ENCODE peak calls at places on chromosomes 3 and 15, in nine cellular contexts. R is hepatocyte, Y is GM23248, S is endothelial cell of umbilical vein, E is OCI-LY7, B is astrocyte, T is HCT116, U is H9, D is HepG2. H is an unnamed sample. For H3K9me3 and H3K79me2, the result is how much of the 10 kb centered on the place peaks cover.

GRCh38 chr3:184338538-184338945 is 1.1 kb downstream of the FAM131A start:
- DNase-seq in R (peak), Y (peak), S (peak), E (no peak), B (peak), T (no peak), U (peak), D (no peak), H (no peak)

GRCh38 chr15:51649659-51650521 is 27.3 kb upstream of the DMXL2 start:
- DNase-seq in R (peak), Y (peak), S (peak), E (peak), B (peak), T (peak), U (no peak), D (peak), H (peak)

GRCh38 chr3:194715022-194715800 is 29.5 kb downstream of the FAM43A start:
- DNase-seq in R (no peak), Y (peak), S (peak), E (no peak), B (no peak), T (no peak), U (no peak), D (no peak), H (peak)

GRCh38 chr3:8767667-8768363 is 1.6 kb downstream of the OXTR start:
- DNase-seq in R (peak), Y (peak), S (peak), E (no peak), B (peak), T (no peak), U (peak), D (peak), H (no peak)

GRCh38 chr3:120503727-120504616 is 53.2 kb upstream of the FSTL1 start:
- DNase-seq in R (no peak), Y (no peak), S (no peak), E (no peak), B (no peak), T (no peak), U (peak), D (no peak), H (no peak)

GRCh38 chr15:100073982-100074381 is 267.8 kb downstream of the ADAMTS17 start:
- DNase-seq in R (no peak), Y (no peak), S (no peak), E (no peak), B (no peak), T (no peak), U (no peak), D (no peak), H (no peak)

GRCh38 chr3:172131746-172132145 is 92.4 kb downstream of the FNDC3B start:
- DNase-seq in R (no peak), Y (no peak), S (no peak), E (no peak), B (no peak), T (no peak), U (no peak), D (no peak), H (no peak)

GRCh38 chr3:184157206-184157605 is 2.0 kb downstream of the DVL3 start:
- DNase-seq in R (no peak), Y (no peak), S (no peak), E (no peak), B (no peak), T (no peak), U (no peak), D (no peak), H (no peak)

GRCh38 chr3:120506828-120507774 is 56.3 kb upstream of the FSTL1 start:
- DNase-seq in R (peak), Y (peak), S (peak), E (peak), B (peak), T (peak), U (no peak), D (peak), H (peak)

GRCh38 chr3:127419140-127419539 is 131.3 kb upstream of the PRR20G start:
- DNase-seq in R (no peak), Y (no peak), S (no peak), E (no peak), B (no peak), T (no peak), U (no peak), D (no peak), H (no peak)

GRCh38 chr15:22794621-22795167 is 8.2 kb downstream of the NIPA1 start:
- DNase-seq in R (no peak), Y (no peak), S (no peak), E (no peak), B (no peak), T (no peak), U (no peak), D (no peak), H (no peak)

GRCh38 chr15:62647195-62647865 is 395.2 kb upstream of the TPM1 start:
- DNase-seq in R (no peak), Y (peak), S (no peak), E (no peak), B (peak), T (peak), U (no peak), D (peak), H (peak)

GRCh38 chr15:101158166-101159095 is 93.4 kb downstream of the CHSY1 start:
- DNase-seq in R (no peak), Y (no peak), S (no peak), E (no peak), B (no peak), T (no peak), U (no peak), D (no peak), H (no peak)

GRCh38 chr3:21914451-21914850 is 163.4 kb upstream of the ZNF385D start:
- DNase-seq in R (no peak), Y (no peak), S (no peak), E (no peak), B (peak), T (no peak), U (no peak), D (no peak), H (no peak)

GRCh38 chr3:84959470-84960380 is 936 bp downstream of the CADM2 start:
- DNase-seq in R (peak), Y (peak), S (no peak), E (no peak), B (no peak), T (no peak), U (peak), D (no peak), H (no peak)

GRCh38 chr3:132210476-132211346 is 106.5 kb upstream of the ACP3 start:
- DNase-seq in R (peak), Y (peak), S (peak), E (peak), B (no peak), T (peak), U (peak), D (peak), H (no peak)

GRCh38 chr3:56981445-56982230 is 78.8 kb upstream of the SPATA12 start:
- DNase-seq in R (no peak), Y (no peak), S (peak), E (no peak), B (no peak), T (no peak), U (no peak), D (no peak), H (no peak)

GRCh38 chr3:143185401-143185800 is 65.8 kb downstream of the CHST2 start:
- DNase-seq in R (no peak), Y (no peak), S (no peak), E (no peak), B (no peak), T (no peak), U (no peak), D (no peak), H (no peak)

GRCh38 chr3:169869484-169870304 is at the start of gene LRRC31:
- DNase-seq in R (peak), Y (no peak), S (no peak), E (no peak), B (no peak), T (no peak), U (no peak), D (no peak), H (no peak)

GRCh38 chr15:92273286-92273685 is 120.4 kb upstream of the ST8SIA2 start:
- DNase-seq in R (no peak), Y (no peak), S (no peak), E (no peak), B (no peak), T (no peak), U (no peak), D (no peak), H (no peak)

DNA sequence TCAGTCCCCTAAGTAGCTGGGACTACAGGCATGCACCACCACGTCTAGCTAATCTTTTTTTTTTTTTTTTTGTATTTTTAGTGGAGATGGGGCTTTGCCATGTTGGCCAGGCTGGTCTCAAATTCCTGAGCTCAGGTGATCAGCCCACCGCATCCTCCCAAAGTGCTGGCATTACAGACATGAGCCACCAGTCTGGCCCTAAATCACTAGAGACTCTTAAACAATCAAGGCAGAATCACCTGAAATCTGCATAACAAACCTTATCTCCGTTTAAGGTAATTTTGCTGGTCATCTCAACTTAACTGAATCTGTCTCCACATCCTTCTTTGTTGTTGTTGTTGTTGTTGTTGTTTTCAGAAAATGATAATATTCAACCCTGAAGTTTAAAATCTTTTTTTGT is 5.6 kb upstream of the TRMT10C start:
- DNase-seq in R (no peak), Y (no peak), S (no peak), E (no peak), B (no peak), T (no peak), U (peak), D (no peak), H (no peak)
- H3K9me3 ChIP-seq in R (under half), Y (under half), S (under half), E (under half), B (under half), T (under half), U (under half), D (under half), H (under half)

GRCh38 chr15:31236184-31237041 is 90.2 kb upstream of the KLF13 start:
- DNase-seq in R (peak), Y (peak), S (peak), E (peak), B (peak), T (no peak), U (no peak), D (peak), H (no peak)
- H3K4me2 ChIP-seq in R (peak), Y (peak), S (peak), E (peak), B (peak), T (peak), U (no peak), D (peak), H (no peak)

DNA sequence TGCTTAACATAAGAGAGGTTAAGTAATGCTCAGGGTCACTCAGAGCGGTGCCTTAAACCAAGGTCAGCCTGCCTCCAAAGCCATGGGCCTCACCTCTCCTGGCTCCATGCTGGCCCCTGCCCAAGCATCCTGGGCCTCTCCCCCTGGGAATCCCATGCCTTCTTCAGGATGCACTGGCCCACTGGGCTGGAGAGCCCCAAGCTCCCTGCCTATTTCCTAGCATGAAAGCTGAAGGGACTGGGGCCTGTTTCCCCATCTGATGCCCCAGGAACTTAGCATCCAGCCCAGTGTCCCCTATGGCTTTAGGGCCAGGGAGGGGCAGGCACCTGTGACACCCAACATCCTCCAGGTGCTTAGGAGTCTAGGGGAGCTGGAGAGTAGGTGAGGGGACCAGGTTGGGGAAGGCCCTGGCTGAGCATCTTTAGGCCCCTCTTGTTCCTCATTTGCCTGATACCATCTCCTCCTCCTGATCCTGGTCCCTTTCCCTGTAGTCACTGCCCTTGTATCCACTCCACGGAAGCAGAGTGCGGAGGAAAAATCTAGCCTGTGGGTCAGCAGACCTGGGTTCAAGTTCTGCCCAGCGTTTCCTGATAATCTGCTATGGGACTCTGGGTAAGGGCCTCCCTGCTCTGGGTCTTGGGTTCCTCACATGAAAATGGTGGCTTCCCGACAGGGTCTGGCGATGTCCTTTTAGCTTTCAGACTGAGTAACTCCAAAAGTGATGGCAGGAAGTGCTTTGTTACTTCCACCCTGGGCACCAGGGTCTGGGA is 28.6 kb downstream of the EHD4 start:
- DNase-seq in R (no peak), Y (no peak), S (no peak), E (no peak), B (no peak), T (no peak), U (no peak), D (no peak), H (no peak)
- H3K79me2 ChIP-seq in R (under half), Y (under half), S (half or more), E (under half), B (half or more), T (half or more), U (under half), D (under half), H (under half)

DNA sequence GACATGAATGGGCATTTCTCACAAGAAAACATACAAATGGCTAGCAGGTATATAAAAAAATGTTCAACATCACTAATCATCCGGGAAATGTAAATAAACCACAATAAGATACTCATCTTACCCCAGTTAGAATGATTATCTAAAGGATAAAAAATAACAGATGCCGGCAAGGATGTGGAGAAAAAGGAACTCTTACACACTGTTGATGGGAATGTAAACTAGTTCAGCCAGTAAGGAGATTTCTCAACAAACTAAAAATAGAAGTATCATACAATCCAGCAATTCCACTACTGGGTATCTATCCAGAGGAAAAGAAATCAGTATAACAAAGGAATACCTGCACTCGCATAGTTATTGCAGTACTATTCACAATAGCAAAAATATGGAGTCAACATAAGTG is 124.2 kb downstream of the SATB1 start:
- DNase-seq in R (no peak), Y (peak), S (no peak), E (no peak), B (no peak), T (no peak), U (no peak), D (no peak), H (no peak)
- H3K9me3 ChIP-seq in R (under half), Y (under half), S (under half), E (under half), B (under half), T (under half), U (under half), D (under half), H (under half)

DNA sequence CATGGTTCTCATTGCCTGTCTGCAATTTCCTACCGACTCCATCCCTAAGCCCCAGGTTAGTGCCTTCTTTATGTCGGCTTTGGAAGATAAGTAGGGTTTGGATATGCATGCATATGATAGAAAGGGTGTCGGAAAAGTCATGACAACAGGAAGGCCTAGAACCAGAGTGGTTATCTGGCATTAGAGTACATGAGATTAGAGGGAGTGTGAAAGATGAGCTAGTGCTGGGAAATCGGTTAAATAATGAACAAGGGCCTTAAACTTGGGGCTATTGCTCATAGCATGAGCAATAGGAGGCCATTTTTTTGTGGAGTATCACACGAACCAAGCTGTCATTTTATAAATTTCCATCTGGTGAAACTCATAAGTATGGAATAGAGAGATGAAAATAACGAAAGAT is 54.0 kb upstream of the LPP start:
- DNase-seq in R (no peak), Y (no peak), S (no peak), E (no peak), B (no peak), T (no peak), U (no peak), D (no peak), H (no peak)
- H3K4me2 ChIP-seq in R (no peak), Y (no peak), S (no peak), E (no peak), B (no peak), T (no peak), U (no peak), D (no peak), H (no peak)

GRCh38 chr3:5194801-5195509 is 7.4 kb downstream of the EDEM1 start:
- DNase-seq in R (peak), Y (peak), S (peak), E (peak), B (peak), T (peak), U (no peak), D (peak), H (peak)
- H3K79me2 ChIP-seq in R (half or more), Y (half or more), S (half or more), E (half or more), B (half or more), T (half or more), U (under half), D (half or more), H (half or more)

DNA sequence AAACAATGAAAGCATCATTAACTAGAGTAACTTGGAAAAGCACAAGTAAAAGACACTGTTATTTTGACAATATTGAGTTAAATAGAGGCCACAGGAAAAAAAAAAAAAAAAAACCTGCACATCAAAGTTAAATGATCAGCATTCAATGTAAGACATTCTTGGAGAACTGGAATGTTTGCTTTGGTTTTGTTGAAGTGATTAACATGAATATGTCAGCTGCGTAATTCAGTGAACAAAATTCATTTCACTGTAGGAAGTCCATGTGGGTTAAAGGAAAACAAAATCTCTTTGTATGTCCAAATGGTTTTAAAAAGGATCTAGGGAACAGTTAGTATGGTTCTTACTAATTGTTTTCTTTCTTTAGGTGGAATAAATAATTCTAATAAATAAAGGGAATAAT is 252.8 kb upstream of the CNTN6 start:
- DNase-seq in R (no peak), Y (no peak), S (no peak), E (no peak), B (no peak), T (no peak), U (no peak), D (no peak), H (no peak)
- H3K9me3 ChIP-seq in R (under half), Y (under half), S (under half), E (under half), B (under half), T (under half), U (under half), D (half or more), H (under half)

DNA sequence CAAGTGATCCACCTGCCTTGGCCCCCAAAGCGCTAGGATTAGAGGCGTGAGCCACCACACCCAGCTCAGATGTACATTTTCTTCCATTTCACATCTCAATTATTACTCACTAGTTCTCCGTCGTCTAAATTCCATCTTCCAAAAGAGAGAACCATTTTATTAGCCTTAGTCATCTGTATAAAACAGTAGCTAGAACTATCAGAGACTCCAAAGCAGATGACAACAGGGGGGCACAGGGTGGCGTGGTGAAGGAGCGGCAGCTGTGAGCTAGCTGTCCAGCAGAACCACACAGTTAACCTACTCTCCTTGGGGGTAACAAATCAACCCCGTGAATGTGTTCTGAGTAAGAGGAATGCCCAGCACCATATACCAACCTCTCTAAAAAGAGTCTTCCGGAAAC is 7.1 kb downstream of the SLC25A20 start:
- DNase-seq in R (no peak), Y (no peak), S (no peak), E (no peak), B (no peak), T (no peak), U (no peak), D (no peak), H (no peak)
- H3K4me2 ChIP-seq in R (no peak), Y (no peak), S (no peak), E (no peak), B (no peak), T (no peak), U (no peak), D (no peak), H (no peak)